ENCODE peak calls at places on chromosomes 13 and 19, in seven cellular contexts. I is MCF 10A, V is HepG2, D is GM18507, Y is M059J, J is HFF-Myc, Q is GM10248. F is an unnamed sample.

GRCh38 chr19:46351241-46352041 is 4.6 kb downstream of the PPP5C start:
- DNase-seq in I (peak), V (no peak), D (no peak), Y (peak), J (no peak), Q (peak), F (no peak)

GRCh38 chr13:46296465-46296822 is 84.7 kb downstream of the LRRC63 start:
- DNase-seq in I (no peak), V (no peak), D (no peak), Y (no peak), J (no peak), Q (no peak), F (no peak)

GRCh38 chr13:28438598-28439334 is 56.2 kb downstream of the FLT1 start:
- DNase-seq in I (no peak), V (no peak), D (no peak), Y (no peak), J (no peak), Q (no peak), F (no peak)

GRCh38 chr13:110332750-110333149 is 25.7 kb downstream of the COL4A2 start:
- DNase-seq in I (no peak), V (no peak), D (no peak), Y (no peak), J (no peak), Q (no peak), F (no peak)

GRCh38 chr19:4911786-4912672 is 2.7 kb downstream of the UHRF1 start:
- DNase-seq in I (peak), V (peak), D (no peak), Y (peak), J (peak), Q (peak), F (no peak)

GRCh38 chr13:41465965-41466364 is 8.6 kb downstream of the RGCC start:
- DNase-seq in I (no peak), V (no peak), D (no peak), Y (no peak), J (no peak), Q (no peak), F (no peak)

GRCh38 chr19:44260343-44260681 is 626 bp downstream of the ZNF233 start:
- DNase-seq in I (no peak), V (no peak), D (no peak), Y (no peak), J (no peak), Q (peak), F (no peak)

GRCh38 chr19:4183967-4184717 is 1.7 kb downstream of the ANKRD24 start:
- DNase-seq in I (peak), V (no peak), D (no peak), Y (peak), J (no peak), Q (no peak), F (no peak)

GRCh38 chr13:23715092-23715761 is 145.0 kb downstream of the TNFRSF19 start:
- DNase-seq in I (no peak), V (peak), D (no peak), Y (no peak), J (no peak), Q (no peak), F (no peak)

GRCh38 chr13:43776680-43777079 is 10.1 kb downstream of the ENOX1 start:
- DNase-seq in I (no peak), V (no peak), D (no peak), Y (no peak), J (no peak), Q (no peak), F (no peak)

GRCh38 chr13:76848596-76848995 is 37.6 kb downstream of the KCTD12 start:
- DNase-seq in I (peak), V (no peak), D (no peak), Y (no peak), J (no peak), Q (no peak), F (no peak)

GRCh38 chr13:66074018-66074615 is 1156.0 kb downstream of the PCDH9 start:
- DNase-seq in I (no peak), V (no peak), D (no peak), Y (no peak), J (no peak), Q (no peak), F (no peak)

GRCh38 chr13:45364876-45365557 is 24.0 kb upstream of the TPT1 start:
- DNase-seq in I (no peak), V (no peak), D (no peak), Y (no peak), J (no peak), Q (no peak), F (no peak)

GRCh38 chr19:12090807-12091206 is 26.3 kb downstream of the ZNF844 start:
- DNase-seq in I (no peak), V (peak), D (no peak), Y (peak), J (no peak), Q (peak), F (no peak)

GRCh38 chr19:52936958-52937334 is 13.7 kb upstream of the ZNF888 start:
- DNase-seq in I (no peak), V (no peak), D (no peak), Y (no peak), J (no peak), Q (no peak), F (no peak)

GRCh38 chr19:10811391-10812111 is 24.5 kb downstream of the TMED1 start:
- DNase-seq in I (no peak), V (peak), D (no peak), Y (no peak), J (no peak), Q (no peak), F (no peak)